ENCODE peak calls at places on chromosomes 2 and 18, in ten cellular contexts. One of them, this sample, is unnamed.

GRCh38 chr2:43482974-43483373 is 112.9 kb downstream of the THADA start:
- DNase-seq in HepG2: no peak
- DNase-seq in tibial artery: no peak
- DNase-seq in fibroblast of lung: peak
- DNase-seq in pancreas: no peak
- DNase-seq in WERI-Rb-1: no peak
- DNase-seq in neural progenitor cell: no peak
- DNase-seq in heart right ventricle: no peak
- DNase-seq in heart left ventricle: no peak
- DNase-seq in right atrium auricular region: no peak
- DNase-seq in this sample: peak

GRCh38 chr2:240269380-240269779 is 128.9 kb upstream of the OTOS start:
- DNase-seq in WERI-Rb-1: peak
- DNase-seq in pancreas: no peak
- DNase-seq in neural progenitor cell: no peak
- DNase-seq in heart left ventricle: no peak
- DNase-seq in heart right ventricle: no peak
- DNase-seq in tibial artery: peak
- DNase-seq in right atrium auricular region: no peak
- DNase-seq in HepG2: no peak
- DNase-seq in fibroblast of lung: no peak
- DNase-seq in this sample: no peak

GRCh38 chr2:174711206-174711605 is 53.1 kb downstream of the CHRNA1 start:
- DNase-seq in fibroblast of lung: no peak
- DNase-seq in WERI-Rb-1: no peak
- DNase-seq in HepG2: no peak
- DNase-seq in heart left ventricle: no peak
- DNase-seq in pancreas: no peak
- DNase-seq in right atrium auricular region: no peak
- DNase-seq in heart right ventricle: no peak
- DNase-seq in tibial artery: no peak
- DNase-seq in neural progenitor cell: no peak
- DNase-seq in this sample: peak

GRCh38 chr2:88709117-88709739 is 17.8 kb downstream of the RPIA start:
- DNase-seq in pancreas: no peak
- DNase-seq in right atrium auricular region: no peak
- DNase-seq in heart right ventricle: no peak
- DNase-seq in heart left ventricle: no peak
- DNase-seq in WERI-Rb-1: no peak
- DNase-seq in fibroblast of lung: peak
- DNase-seq in HepG2: no peak
- DNase-seq in neural progenitor cell: no peak
- DNase-seq in tibial artery: no peak
- DNase-seq in this sample: peak

GRCh38 chr2:6421094-6421493 is 444.6 kb downstream of the CMPK2 start:
- DNase-seq in heart left ventricle: no peak
- DNase-seq in HepG2: no peak
- DNase-seq in heart right ventricle: no peak
- DNase-seq in neural progenitor cell: no peak
- DNase-seq in right atrium auricular region: no peak
- DNase-seq in tibial artery: no peak
- DNase-seq in fibroblast of lung: no peak
- DNase-seq in pancreas: no peak
- DNase-seq in WERI-Rb-1: no peak
- DNase-seq in this sample: no peak

GRCh38 chr2:7815726-7816125 is 866.1 kb upstream of the ID2 start:
- DNase-seq in heart left ventricle: no peak
- DNase-seq in HepG2: no peak
- DNase-seq in pancreas: no peak
- DNase-seq in neural progenitor cell: no peak
- DNase-seq in right atrium auricular region: no peak
- DNase-seq in tibial artery: no peak
- DNase-seq in WERI-Rb-1: no peak
- DNase-seq in fibroblast of lung: no peak
- DNase-seq in heart right ventricle: no peak
- DNase-seq in this sample: no peak

GRCh38 chr18:46596119-46596518 is 60.9 kb downstream of the LOXHD1 start:
- DNase-seq in heart left ventricle: no peak
- DNase-seq in neural progenitor cell: no peak
- DNase-seq in fibroblast of lung: no peak
- DNase-seq in heart right ventricle: no peak
- DNase-seq in tibial artery: no peak
- DNase-seq in HepG2: no peak
- DNase-seq in WERI-Rb-1: no peak
- DNase-seq in right atrium auricular region: no peak
- DNase-seq in pancreas: no peak
- DNase-seq in this sample: no peak

GRCh38 chr18:57813245-57813644 is 10.1 kb upstream of the ATP8B1 start:
- DNase-seq in pancreas: no peak
- DNase-seq in WERI-Rb-1: no peak
- DNase-seq in heart right ventricle: no peak
- DNase-seq in right atrium auricular region: no peak
- DNase-seq in neural progenitor cell: no peak
- DNase-seq in heart left ventricle: no peak
- DNase-seq in fibroblast of lung: peak
- DNase-seq in tibial artery: no peak
- DNase-seq in HepG2: peak
- DNase-seq in this sample: peak

GRCh38 chr2:233708942-233709341 is 3.8 kb upstream of the UGT1A5 start:
- DNase-seq in neural progenitor cell: no peak
- DNase-seq in heart right ventricle: no peak
- DNase-seq in right atrium auricular region: no peak
- DNase-seq in WERI-Rb-1: no peak
- DNase-seq in heart left ventricle: no peak
- DNase-seq in fibroblast of lung: no peak
- DNase-seq in tibial artery: no peak
- DNase-seq in pancreas: no peak
- DNase-seq in HepG2: no peak
- DNase-seq in this sample: no peak

GRCh38 chr2:164840930-164841718 is 499 bp downstream of the COBLL1 start:
- DNase-seq in fibroblast of lung: peak
- DNase-seq in WERI-Rb-1: peak
- DNase-seq in HepG2: peak
- DNase-seq in heart left ventricle: peak
- DNase-seq in pancreas: peak
- DNase-seq in neural progenitor cell: peak
- DNase-seq in heart right ventricle: peak
- DNase-seq in tibial artery: peak
- DNase-seq in right atrium auricular region: no peak
- DNase-seq in this sample: peak

GRCh38 chr2:53275743-53276142 is 491.9 kb upstream of the CHAC2 start:
- DNase-seq in heart right ventricle: no peak
- DNase-seq in pancreas: no peak
- DNase-seq in neural progenitor cell: no peak
- DNase-seq in heart left ventricle: no peak
- DNase-seq in fibroblast of lung: no peak
- DNase-seq in tibial artery: no peak
- DNase-seq in WERI-Rb-1: no peak
- DNase-seq in right atrium auricular region: no peak
- DNase-seq in HepG2: no peak
- DNase-seq in this sample: no peak

GRCh38 chr2:134657650-134658250 is 61.0 kb downstream of the TMEM163 start:
- DNase-seq in heart right ventricle: no peak
- DNase-seq in neural progenitor cell: peak
- DNase-seq in heart left ventricle: no peak
- DNase-seq in WERI-Rb-1: peak
- DNase-seq in HepG2: peak
- DNase-seq in fibroblast of lung: no peak
- DNase-seq in right atrium auricular region: no peak
- DNase-seq in tibial artery: no peak
- DNase-seq in pancreas: no peak
- DNase-seq in this sample: no peak
- TF ChIP-seq CTCF in heart right ventricle: no peak
- TF ChIP-seq CTCF in neural progenitor cell: peak
- TF ChIP-seq CTCF in heart left ventricle: peak
- TF ChIP-seq CTCF in WERI-Rb-1: peak
- TF ChIP-seq CTCF in HepG2: peak
- TF ChIP-seq CTCF in fibroblast of lung: peak
- TF ChIP-seq CTCF in right atrium auricular region: peak
- TF ChIP-seq CTCF in tibial artery: no peak
- TF ChIP-seq CTCF in pancreas: peak
- TF ChIP-seq CTCF in this sample: peak

GRCh38 chr18:8767356-8767755 is 62.0 kb downstream of the MTCL1 start:
- DNase-seq in heart right ventricle: no peak
- DNase-seq in WERI-Rb-1: peak
- DNase-seq in tibial artery: no peak
- DNase-seq in pancreas: no peak
- DNase-seq in fibroblast of lung: no peak
- DNase-seq in right atrium auricular region: no peak
- DNase-seq in HepG2: no peak
- DNase-seq in heart left ventricle: no peak
- DNase-seq in neural progenitor cell: peak
- DNase-seq in this sample: no peak

GRCh38 chr18:8766576-8767253 is 61.4 kb downstream of the MTCL1 start:
- DNase-seq in fibroblast of lung: no peak
- DNase-seq in HepG2: no peak
- DNase-seq in heart right ventricle: no peak
- DNase-seq in WERI-Rb-1: peak
- DNase-seq in tibial artery: no peak
- DNase-seq in right atrium auricular region: no peak
- DNase-seq in neural progenitor cell: peak
- DNase-seq in pancreas: no peak
- DNase-seq in heart left ventricle: no peak
- DNase-seq in this sample: no peak

GRCh38 chr18:8762968-8763367 is 57.6 kb downstream of the MTCL1 start:
- DNase-seq in heart right ventricle: no peak
- DNase-seq in pancreas: no peak
- DNase-seq in heart left ventricle: no peak
- DNase-seq in right atrium auricular region: no peak
- DNase-seq in neural progenitor cell: no peak
- DNase-seq in fibroblast of lung: no peak
- DNase-seq in tibial artery: no peak
- DNase-seq in WERI-Rb-1: no peak
- DNase-seq in HepG2: no peak
- DNase-seq in this sample: no peak

GRCh38 chr18:8763611-8764010 is 58.3 kb downstream of the MTCL1 start:
- DNase-seq in HepG2: no peak
- DNase-seq in tibial artery: no peak
- DNase-seq in neural progenitor cell: no peak
- DNase-seq in WERI-Rb-1: no peak
- DNase-seq in heart right ventricle: no peak
- DNase-seq in fibroblast of lung: no peak
- DNase-seq in heart left ventricle: no peak
- DNase-seq in pancreas: no peak
- DNase-seq in right atrium auricular region: no peak
- DNase-seq in this sample: no peak

GRCh38 chr18:8765692-8766463 is 60.5 kb downstream of the MTCL1 start:
- DNase-seq in fibroblast of lung: no peak
- DNase-seq in HepG2: no peak
- DNase-seq in heart left ventricle: no peak
- DNase-seq in pancreas: no peak
- DNase-seq in right atrium auricular region: no peak
- DNase-seq in WERI-Rb-1: no peak
- DNase-seq in neural progenitor cell: no peak
- DNase-seq in tibial artery: no peak
- DNase-seq in heart right ventricle: no peak
- DNase-seq in this sample: peak
- H3K27ac ChIP-seq in fibroblast of lung: no peak
- H3K27ac ChIP-seq in HepG2: no peak
- H3K27ac ChIP-seq in heart left ventricle: no peak
- H3K27ac ChIP-seq in pancreas: no peak
- H3K27ac ChIP-seq in right atrium auricular region: no peak
- H3K27ac ChIP-seq in WERI-Rb-1: no peak
- H3K27ac ChIP-seq in neural progenitor cell: peak
- H3K27ac ChIP-seq in tibial artery: no peak
- H3K27ac ChIP-seq in heart right ventricle: no peak
- H3K27ac ChIP-seq in this sample: no peak

GRCh38 chr2:210263841-210264240 is 38.6 kb upstream of the ACADL start:
- DNase-seq in HepG2: no peak
- DNase-seq in right atrium auricular region: no peak
- DNase-seq in tibial artery: no peak
- DNase-seq in neural progenitor cell: no peak
- DNase-seq in WERI-Rb-1: no peak
- DNase-seq in heart left ventricle: no peak
- DNase-seq in fibroblast of lung: no peak
- DNase-seq in heart right ventricle: no peak
- DNase-seq in pancreas: no peak
- DNase-seq in this sample: no peak
- H3K4me3 ChIP-seq in HepG2: no peak
- H3K4me3 ChIP-seq in right atrium auricular region: no peak
- H3K4me3 ChIP-seq in tibial artery: no peak
- H3K4me3 ChIP-seq in neural progenitor cell: no peak
- H3K4me3 ChIP-seq in WERI-Rb-1: no peak
- H3K4me3 ChIP-seq in heart left ventricle: no peak
- H3K4me3 ChIP-seq in fibroblast of lung: no peak
- H3K4me3 ChIP-seq in heart right ventricle: no peak
- H3K4me3 ChIP-seq in pancreas: no peak
- H3K4me3 ChIP-seq in this sample: no peak

GRCh38 chr2:65550246-65550645 is 117.8 kb upstream of the SPRED2 start:
- DNase-seq in tibial artery: peak
- DNase-seq in right atrium auricular region: no peak
- DNase-seq in fibroblast of lung: no peak
- DNase-seq in neural progenitor cell: peak
- DNase-seq in heart right ventricle: no peak
- DNase-seq in heart left ventricle: no peak
- DNase-seq in pancreas: no peak
- DNase-seq in WERI-Rb-1: no peak
- DNase-seq in HepG2: no peak
- DNase-seq in this sample: no peak

GRCh38 chr2:65551528-65551927 is 119.1 kb upstream of the SPRED2 start:
- DNase-seq in HepG2: no peak
- DNase-seq in right atrium auricular region: no peak
- DNase-seq in heart right ventricle: no peak
- DNase-seq in WERI-Rb-1: no peak
- DNase-seq in pancreas: no peak
- DNase-seq in tibial artery: no peak
- DNase-seq in fibroblast of lung: no peak
- DNase-seq in neural progenitor cell: no peak
- DNase-seq in heart left ventricle: no peak
- DNase-seq in this sample: no peak

GRCh38 chr2:65549262-65550036 is 117.0 kb upstream of the SPRED2 start:
- DNase-seq in neural progenitor cell: no peak
- DNase-seq in pancreas: no peak
- DNase-seq in fibroblast of lung: no peak
- DNase-seq in WERI-Rb-1: no peak
- DNase-seq in heart left ventricle: no peak
- DNase-seq in right atrium auricular region: no peak
- DNase-seq in tibial artery: no peak
- DNase-seq in HepG2: no peak
- DNase-seq in heart right ventricle: no peak
- DNase-seq in this sample: no peak

GRCh38 chr2:65554765-65555561 is 122.6 kb upstream of the SPRED2 start:
- DNase-seq in fibroblast of lung: no peak
- DNase-seq in HepG2: no peak
- DNase-seq in heart left ventricle: no peak
- DNase-seq in heart right ventricle: no peak
- DNase-seq in neural progenitor cell: no peak
- DNase-seq in WERI-Rb-1: no peak
- DNase-seq in tibial artery: peak
- DNase-seq in pancreas: no peak
- DNase-seq in right atrium auricular region: no peak
- DNase-seq in this sample: no peak

DNA sequence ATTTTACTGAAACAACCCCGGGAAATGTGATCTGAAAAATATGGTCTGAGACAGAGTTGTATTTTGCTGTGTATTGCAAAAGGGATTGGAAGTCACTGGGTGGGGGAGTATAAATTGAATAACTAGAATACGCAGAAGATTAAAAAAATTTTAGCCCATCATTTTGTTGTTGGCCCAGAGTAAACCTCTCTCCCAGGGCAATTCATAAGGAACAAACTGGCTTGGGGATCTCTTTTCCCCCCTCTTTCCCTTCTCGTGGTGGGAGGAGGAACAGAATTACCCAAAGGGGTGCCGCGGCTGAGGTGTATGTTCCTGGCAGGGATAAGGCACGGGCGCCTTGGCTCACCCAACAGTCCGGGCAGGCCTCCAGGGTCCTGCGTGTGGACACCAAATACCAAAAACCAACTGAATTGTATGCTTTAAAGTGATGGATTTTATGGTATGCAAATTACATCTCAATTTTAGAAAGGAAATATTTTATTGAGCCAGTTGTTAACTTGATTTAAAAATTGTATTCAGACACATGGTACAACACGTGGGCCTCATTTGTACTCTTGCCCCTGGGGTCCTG is 121.2 kb upstream of the SPRED2 start:
- DNase-seq in HepG2: no peak
- DNase-seq in heart left ventricle: no peak
- DNase-seq in tibial artery: peak
- DNase-seq in heart right ventricle: no peak
- DNase-seq in fibroblast of lung: no peak
- DNase-seq in pancreas: no peak
- DNase-seq in neural progenitor cell: no peak
- DNase-seq in right atrium auricular region: no peak
- DNase-seq in WERI-Rb-1: no peak
- DNase-seq in this sample: no peak
- TF ChIP-seq CTCF in HepG2: no peak
- TF ChIP-seq CTCF in heart left ventricle: no peak
- TF ChIP-seq CTCF in tibial artery: no peak
- TF ChIP-seq CTCF in heart right ventricle: no peak
- TF ChIP-seq CTCF in fibroblast of lung: no peak
- TF ChIP-seq CTCF in pancreas: no peak
- TF ChIP-seq CTCF in neural progenitor cell: no peak
- TF ChIP-seq CTCF in right atrium auricular region: peak
- TF ChIP-seq CTCF in WERI-Rb-1: no peak
- TF ChIP-seq CTCF in this sample: no peak